ENCODE peak calls at places on chromosomes 2 and 18, in ten cellular contexts. S is activated T-cell treated with anti-CD3 and anti-CD28 coated beads for 24 hours; V is left cardiac atrium; Y is LoVo; I is CD8-positive, alpha-beta memory T cell; B is T-helper 2 cell; M is AML-193; G is NCI-H1092 treated with DMSO at 0.1 percent for 48 hours; O is posterior vena cava; C is OCI-LY7. P is an unnamed sample.

GRCh38 chr2:235776531-235776930 is 282.7 kb downstream of the AGAP1 start:
- DNase-seq in S (no peak), V (no peak), Y (no peak), I (no peak), B (no peak), M (no peak), G (no peak), O (no peak), C (no peak), P (no peak)

GRCh38 chr2:74746480-74746879 is 87.4 kb upstream of the HK2 start:
- DNase-seq in S (no peak), V (no peak), Y (no peak), I (no peak), B (no peak), M (no peak), G (no peak), O (no peak), C (no peak), P (no peak)

GRCh38 chr2:199356412-199356811 is 101.3 kb downstream of the SATB2 start:
- DNase-seq in S (no peak), V (no peak), Y (no peak), I (no peak), B (no peak), M (no peak), G (no peak), O (no peak), C (no peak), P (no peak)

GRCh38 chr2:45872211-45872610 is 220.7 kb downstream of the PRKCE start:
- DNase-seq in S (no peak), V (no peak), Y (no peak), I (no peak), B (no peak), M (no peak), G (no peak), O (no peak), C (no peak), P (no peak)

GRCh38 chr2:223474893-223475292 is 127.3 kb downstream of the SCG2 start:
- DNase-seq in S (no peak), V (no peak), Y (no peak), I (no peak), B (no peak), M (no peak), G (no peak), O (no peak), C (no peak), P (no peak)

GRCh38 chr2:106280224-106280623 is 86.1 kb upstream of the UXS1 start:
- DNase-seq in S (no peak), V (no peak), Y (no peak), I (no peak), B (no peak), M (no peak), G (no peak), O (no peak), C (no peak), P (no peak)

GRCh38 chr18:49098386-49098785 is 147.6 kb upstream of the SMAD7 start:
- DNase-seq in S (no peak), V (no peak), Y (no peak), I (no peak), B (no peak), M (no peak), G (no peak), O (no peak), C (no peak), P (no peak)

GRCh38 chr2:241724259-241724974 is 10.0 kb upstream of the D2HGDH start:
- DNase-seq in S (no peak), V (no peak), Y (no peak), I (peak), B (no peak), M (no peak), G (no peak), O (no peak), C (no peak), P (no peak)

GRCh38 chr18:9547767-9548166 is 66.6 kb downstream of the PPP4R1 start:
- DNase-seq in S (no peak), V (no peak), Y (no peak), I (no peak), B (no peak), M (no peak), G (peak), O (no peak), C (no peak), P (no peak)

GRCh38 chr18:35378206-35378795 is 1.2 kb upstream of the ZNF396 start:
- DNase-seq in S (no peak), V (no peak), Y (no peak), I (no peak), B (no peak), M (peak), G (no peak), O (no peak), C (no peak), P (no peak)